ENCODE peak calls at places on chromosomes 16 and 17, in four cellular contexts. One of them, this sample, is unnamed.

GRCh38 chr16:54286330-54287017 is at the start of gene IRX3:
- DNase-seq in HFF-Myc: peak; percentile 68
- DNase-seq in heart left ventricle: peak; percentile 96
- DNase-seq in AG04450: no peak
- DNase-seq in this sample: peak; percentile 92

GRCh38 chr17:29918922-29919856 is 10.8 kb downstream of the SSH2 start:
- DNase-seq in AG04450: no peak
- DNase-seq in HFF-Myc: no peak
- DNase-seq in heart left ventricle: no peak
- DNase-seq in this sample: no peak

GRCh38 chr17:78493455-78494188 is 83.6 kb downstream of the DNAH17 start:
- DNase-seq in heart left ventricle: no peak
- DNase-seq in HFF-Myc: no peak
- DNase-seq in AG04450: no peak
- DNase-seq in this sample: peak; percentile 37

GRCh38 chr17:40958086-40958953 is 8.4 kb downstream of the KRT39 start:
- DNase-seq in HFF-Myc: no peak
- DNase-seq in heart left ventricle: no peak
- DNase-seq in AG04450: no peak
- DNase-seq in this sample: no peak

GRCh38 chr16:73523209-73523608 is 475.3 kb upstream of the ZFHX3 start:
- DNase-seq in heart left ventricle: no peak
- DNase-seq in AG04450: no peak
- DNase-seq in HFF-Myc: no peak
- DNase-seq in this sample: no peak

GRCh38 chr17:79842656-79843474 is 3.6 kb upstream of the CBX4 start:
- DNase-seq in heart left ventricle: no peak
- DNase-seq in HFF-Myc: no peak
- DNase-seq in AG04450: no peak
- DNase-seq in this sample: no peak

GRCh38 chr16:68403177-68403576 is 45.1 kb downstream of the SMPD3 start:
- DNase-seq in AG04450: no peak
- DNase-seq in HFF-Myc: no peak
- DNase-seq in heart left ventricle: no peak
- DNase-seq in this sample: no peak

GRCh38 chr16:86714166-86714565 is 135.8 kb downstream of the FOXL1 start:
- DNase-seq in heart left ventricle: no peak
- DNase-seq in AG04450: no peak
- DNase-seq in HFF-Myc: no peak
- DNase-seq in this sample: no peak

GRCh38 chr16:65283238-65283651 is 161.4 kb upstream of the CDH11 start:
- DNase-seq in AG04450: no peak
- DNase-seq in HFF-Myc: no peak
- DNase-seq in heart left ventricle: no peak
- DNase-seq in this sample: no peak

GRCh38 chr17:8925808-8926207 is 39.7 kb downstream of the PIK3R5 start:
- DNase-seq in heart left ventricle: no peak
- DNase-seq in AG04450: no peak
- DNase-seq in HFF-Myc: no peak
- DNase-seq in this sample: no peak

GRCh38 chr17:30378191-30378796 is 433 bp upstream of the CPD start:
- DNase-seq in AG04450: no peak
- DNase-seq in heart left ventricle: no peak
- DNase-seq in HFF-Myc: no peak
- DNase-seq in this sample: peak; percentile 39

GRCh38 chr17:45143101-45143670 is 5.1 kb upstream of the HEXIM1 start:
- DNase-seq in AG04450: no peak
- DNase-seq in heart left ventricle: peak; percentile 38
- DNase-seq in HFF-Myc: no peak
- DNase-seq in this sample: no peak

GRCh38 chr16:57589374-57589773 is 39.1 kb upstream of the ADGRG1 start:
- DNase-seq in heart left ventricle: no peak
- DNase-seq in AG04450: no peak
- DNase-seq in HFF-Myc: no peak
- DNase-seq in this sample: no peak

GRCh38 chr16:6905601-6906000 is 427.0 kb upstream of the RBFOX1 start:
- DNase-seq in AG04450: no peak
- DNase-seq in heart left ventricle: no peak
- DNase-seq in HFF-Myc: no peak
- DNase-seq in this sample: no peak

GRCh38 chr17:38870259-38871165 is 654 bp downstream of the LASP1 start:
- DNase-seq in heart left ventricle: peak; percentile 84
- DNase-seq in AG04450: no peak
- DNase-seq in HFF-Myc: no peak
- DNase-seq in this sample: peak; percentile 74

GRCh38 chr17:33725675-33726271 is 432.7 kb upstream of the ASIC2 start:
- DNase-seq in heart left ventricle: no peak
- DNase-seq in HFF-Myc: no peak
- DNase-seq in AG04450: no peak
- DNase-seq in this sample: peak; percentile 10

GRCh38 chr17:43713494-43714162 is 45.0 kb downstream of the SOST start:
- DNase-seq in heart left ventricle: peak; percentile 44
- DNase-seq in HFF-Myc: no peak
- DNase-seq in AG04450: no peak
- DNase-seq in this sample: peak; percentile 51

GRCh38 chr17:74037320-74037719 is 166.2 kb upstream of the RPL38 start:
- DNase-seq in heart left ventricle: no peak
- DNase-seq in AG04450: no peak
- DNase-seq in HFF-Myc: no peak
- DNase-seq in this sample: peak; percentile 10

GRCh38 chr16:78925071-78925714 is 675.3 kb downstream of the MAF start:
- DNase-seq in AG04450: no peak
- DNase-seq in heart left ventricle: peak; percentile 53
- DNase-seq in HFF-Myc: no peak
- DNase-seq in this sample: peak; percentile 16

GRCh38 chr17:59746849-59747445 is 39.5 kb downstream of the VMP1 start:
- DNase-seq in heart left ventricle: no peak
- DNase-seq in HFF-Myc: no peak
- DNase-seq in AG04450: no peak
- DNase-seq in this sample: no peak

GRCh38 chr17:42153919-42154491 is 784 bp downstream of the RAB5C start:
- DNase-seq in HFF-Myc: no peak
- DNase-seq in heart left ventricle: no peak
- DNase-seq in AG04450: no peak
- DNase-seq in this sample: no peak

GRCh38 chr17:72591500-72592241 is 470.9 kb downstream of the SOX9 start:
- DNase-seq in HFF-Myc: no peak
- DNase-seq in AG04450: no peak
- DNase-seq in heart left ventricle: no peak
- DNase-seq in this sample: peak; percentile 14

GRCh38 chr17:74117999-74118421 is 85.5 kb upstream of the RPL38 start:
- DNase-seq in AG04450: no peak
- DNase-seq in HFF-Myc: no peak
- DNase-seq in heart left ventricle: no peak
- DNase-seq in this sample: no peak

GRCh38 chr17:34009946-34010345 is 245.1 kb upstream of the CCL2 start:
- DNase-seq in AG04450: no peak
- DNase-seq in heart left ventricle: no peak
- DNase-seq in HFF-Myc: no peak
- DNase-seq in this sample: no peak

GRCh38 chr17:27577124-27577761 is 53.7 kb upstream of the LGALS9 start:
- DNase-seq in heart left ventricle: no peak
- DNase-seq in HFF-Myc: no peak
- DNase-seq in AG04450: no peak
- DNase-seq in this sample: no peak

GRCh38 chr16:50261160-50261706 is 5.1 kb upstream of the ADCY7 start:
- DNase-seq in heart left ventricle: no peak
- DNase-seq in HFF-Myc: no peak
- DNase-seq in AG04450: no peak
- DNase-seq in this sample: no peak

GRCh38 chr16:79071424-79071823 is 529.1 kb downstream of the MAF start:
- DNase-seq in HFF-Myc: no peak
- DNase-seq in AG04450: no peak
- DNase-seq in heart left ventricle: peak; percentile 28
- DNase-seq in this sample: no peak

GRCh38 chr17:75472119-75472518 is 15.7 kb downstream of the TMEM94 start:
- DNase-seq in heart left ventricle: no peak
- DNase-seq in HFF-Myc: no peak
- DNase-seq in AG04450: no peak
- DNase-seq in this sample: no peak

GRCh38 chr16:85399583-85400284 is 213.4 kb upstream of the GSE1 start:
- DNase-seq in AG04450: no peak
- DNase-seq in heart left ventricle: no peak
- DNase-seq in HFF-Myc: no peak
- DNase-seq in this sample: no peak

GRCh38 chr17:7897090-7897489 is 8.5 kb downstream of the CHD3 start:
- DNase-seq in AG04450: no peak
- DNase-seq in heart left ventricle: no peak
- DNase-seq in HFF-Myc: no peak
- DNase-seq in this sample: no peak

GRCh38 chr16:1973461-1974156 is 1.8 kb downstream of the TBL3 start:
- DNase-seq in HFF-Myc: no peak
- DNase-seq in heart left ventricle: no peak
- DNase-seq in AG04450: no peak
- DNase-seq in this sample: no peak

GRCh38 chr16:1972490-1972877 is 631 bp downstream of the TBL3 start:
- DNase-seq in HFF-Myc: no peak
- DNase-seq in AG04450: no peak
- DNase-seq in heart left ventricle: no peak
- DNase-seq in this sample: no peak

GRCh38 chr16:1968146-1968953 is 1.7 kb downstream of the RNF151 start:
- DNase-seq in HFF-Myc: no peak
- DNase-seq in heart left ventricle: no peak
- DNase-seq in AG04450: no peak
- DNase-seq in this sample: no peak

GRCh38 chr16:1974157-1975070 is 2.6 kb downstream of the TBL3 start:
- DNase-seq in HFF-Myc: no peak
- DNase-seq in heart left ventricle: no peak
- DNase-seq in AG04450: no peak
- DNase-seq in this sample: no peak

DNA sequence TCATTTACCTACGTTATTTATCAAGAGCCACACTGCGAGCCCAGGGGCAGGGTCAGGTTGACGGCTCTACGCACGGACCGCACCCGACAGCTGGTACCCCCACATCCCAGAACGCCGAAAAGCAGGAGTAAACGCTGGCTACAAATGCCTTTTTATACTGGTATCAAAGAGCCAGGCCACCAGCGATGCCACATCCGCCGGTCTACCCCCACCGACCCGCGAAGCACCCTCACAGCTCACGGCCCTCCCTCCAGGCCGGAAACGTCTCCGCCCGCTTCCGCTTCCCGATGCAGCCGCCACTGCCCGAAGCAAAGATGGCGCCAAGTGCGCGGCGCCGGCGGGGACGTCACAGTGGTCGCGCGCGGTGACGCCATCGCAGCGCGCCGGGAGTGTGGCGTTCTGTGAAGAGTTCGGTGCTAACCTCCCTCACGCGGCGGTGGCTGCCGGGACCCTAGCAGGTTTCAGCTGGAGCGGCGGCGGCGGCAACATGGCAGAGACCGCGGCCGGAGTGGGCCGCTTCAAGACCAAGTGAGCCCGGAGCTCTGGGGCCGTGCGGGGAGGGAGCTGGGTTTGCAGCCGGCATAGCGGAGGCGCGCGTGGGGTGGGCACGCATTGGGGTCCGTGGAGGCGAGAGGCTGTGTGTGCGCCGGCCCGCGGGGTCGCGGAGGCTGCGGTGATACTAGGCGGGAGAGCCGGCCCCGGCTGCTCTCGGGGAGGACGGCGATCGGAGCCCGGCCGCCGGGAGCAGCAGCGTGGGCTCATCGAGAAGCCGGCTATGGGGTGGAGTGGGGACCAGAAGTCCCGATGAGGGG is at the start of gene TBL3:
- DNase-seq in AG04450: peak; percentile 83
- DNase-seq in HFF-Myc: peak; percentile 72
- DNase-seq in heart left ventricle: peak; percentile 96
- DNase-seq in this sample: peak; percentile 94
- TF ChIP-seq CTCF in AG04450: no peak
- TF ChIP-seq CTCF in HFF-Myc: no peak
- TF ChIP-seq CTCF in heart left ventricle: no peak
- TF ChIP-seq CTCF in this sample: no peak

GRCh38 chr17:4815043-4815675 is 8.2 kb downstream of the PLD2 start:
- DNase-seq in heart left ventricle: no peak
- DNase-seq in AG04450: no peak
- DNase-seq in HFF-Myc: no peak
- DNase-seq in this sample: no peak
- TF ChIP-seq CTCF in heart left ventricle: no peak
- TF ChIP-seq CTCF in AG04450: peak; percentile 37
- TF ChIP-seq CTCF in HFF-Myc: peak; percentile 7
- TF ChIP-seq CTCF in this sample: no peak

GRCh38 chr17:68512967-68513474 is 791 bp downstream of the PRKAR1A start:
- DNase-seq in heart left ventricle: peak; percentile 43
- DNase-seq in AG04450: no peak
- DNase-seq in HFF-Myc: no peak
- DNase-seq in this sample: no peak

GRCh38 chr17:68512247-68512966 is at the start of gene PRKAR1A:
- DNase-seq in AG04450: peak; percentile 81
- DNase-seq in heart left ventricle: peak; percentile 96
- DNase-seq in HFF-Myc: peak; percentile 90
- DNase-seq in this sample: peak; percentile 96

GRCh38 chr17:68509151-68510057 is 2.8 kb upstream of the PRKAR1A start:
- DNase-seq in heart left ventricle: peak; percentile 82
- DNase-seq in AG04450: no peak
- DNase-seq in HFF-Myc: no peak
- DNase-seq in this sample: peak; percentile 69

GRCh38 chr17:68511671-68512246 is 471 bp upstream of the PRKAR1A start:
- DNase-seq in heart left ventricle: peak; percentile 92
- DNase-seq in HFF-Myc: peak; percentile 59
- DNase-seq in AG04450: peak; percentile 33
- DNase-seq in this sample: peak; percentile 81

GRCh38 chr17:68511254-68511670 is 968 bp upstream of the PRKAR1A start:
- DNase-seq in heart left ventricle: no peak
- DNase-seq in HFF-Myc: peak; percentile 42
- DNase-seq in AG04450: no peak
- DNase-seq in this sample: no peak
- TF ChIP-seq CTCF in heart left ventricle: no peak
- TF ChIP-seq CTCF in HFF-Myc: no peak
- TF ChIP-seq CTCF in AG04450: peak; percentile 27
- TF ChIP-seq CTCF in this sample: no peak

DNA sequence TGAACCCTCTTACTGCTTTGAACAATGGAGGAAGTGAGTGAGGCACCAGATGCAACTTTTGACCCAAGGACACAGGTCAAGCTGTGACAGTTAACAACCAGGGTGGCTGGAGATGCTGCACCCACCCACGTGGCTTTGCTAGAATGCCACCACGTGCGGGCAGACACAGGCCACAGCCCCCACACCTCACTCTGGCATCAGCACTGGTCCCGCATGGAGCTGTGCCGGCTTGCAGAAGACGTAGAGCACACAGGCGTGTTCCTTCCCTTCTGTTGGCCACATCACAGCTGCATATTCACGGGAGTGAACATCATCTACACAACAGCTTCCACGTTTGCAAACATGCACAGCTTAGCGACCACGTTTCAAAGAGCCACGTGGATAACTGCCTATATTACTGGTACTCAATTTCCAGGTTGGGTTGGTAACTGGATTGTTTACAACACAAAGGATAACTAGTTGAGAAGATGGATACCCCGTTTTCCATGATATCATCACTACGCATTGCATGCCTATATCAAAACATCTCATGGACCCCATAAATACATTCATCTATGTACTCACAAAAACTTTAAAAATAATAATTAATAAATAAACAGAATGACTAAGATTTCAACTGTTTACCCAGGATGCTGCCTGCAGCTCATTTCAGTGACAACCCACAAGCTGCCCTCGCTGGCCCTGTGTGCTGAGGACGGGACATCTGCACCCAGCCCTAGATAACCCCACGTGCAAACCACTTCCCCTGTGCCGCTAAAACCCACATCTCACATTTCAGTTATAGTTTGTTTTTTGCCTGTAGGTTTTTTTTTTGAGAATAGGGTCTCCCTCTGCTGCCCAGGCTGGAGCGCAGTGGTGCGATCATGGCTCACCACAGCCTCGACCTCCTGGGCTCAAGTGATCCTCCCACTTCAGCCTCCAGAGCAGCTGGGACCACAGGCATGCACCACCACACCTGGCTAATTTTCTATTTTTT is 132.0 kb downstream of the ANKRD11 start:
- DNase-seq in AG04450: no peak
- DNase-seq in heart left ventricle: no peak
- DNase-seq in HFF-Myc: no peak
- DNase-seq in this sample: no peak
- TF ChIP-seq CTCF in AG04450: no peak
- TF ChIP-seq CTCF in heart left ventricle: no peak
- TF ChIP-seq CTCF in HFF-Myc: no peak
- TF ChIP-seq CTCF in this sample: no peak

This sample was measured in heart right ventricle.